ENCODE peak calls at places on chromosomes 11 and 22, in seven cellular contexts. One of them, this sample, is unnamed.

GRCh38 chr22:23700706-23701105 is 9.9 kb downstream of the RGL4 start:
- DNase-seq in cerebellum: no peak
- DNase-seq in CD4-positive, CD25-positive, alpha-beta regulatory T cell: no peak
- DNase-seq in stimulated activated CD4-positive, alpha-beta T cell treated with anti-CD3 and anti-CD28 coated beads, Interleukin-2, amount 100 ng/mL, for 48 hours: no peak
- DNase-seq in PC-3: no peak
- DNase-seq in HuH-7: no peak
- DNase-seq in RPMI8226: no peak
- DNase-seq in this sample: no peak

GRCh38 chr11:124801014-124801413 is 808 bp upstream of the MSANTD2 start:
- DNase-seq in cerebellum: no peak
- DNase-seq in CD4-positive, CD25-positive, alpha-beta regulatory T cell: no peak
- DNase-seq in stimulated activated CD4-positive, alpha-beta T cell treated with anti-CD3 and anti-CD28 coated beads, Interleukin-2, amount 100 ng/mL, for 48 hours: no peak
- DNase-seq in PC-3: peak
- DNase-seq in HuH-7: no peak
- DNase-seq in RPMI8226: no peak
- DNase-seq in this sample: peak

GRCh38 chr11:115316682-115317081 is 187.5 kb downstream of the CADM1 start:
- DNase-seq in cerebellum: no peak
- DNase-seq in CD4-positive, CD25-positive, alpha-beta regulatory T cell: no peak
- DNase-seq in stimulated activated CD4-positive, alpha-beta T cell treated with anti-CD3 and anti-CD28 coated beads, Interleukin-2, amount 100 ng/mL, for 48 hours: no peak
- DNase-seq in PC-3: no peak
- DNase-seq in HuH-7: no peak
- DNase-seq in RPMI8226: no peak
- DNase-seq in this sample: no peak

GRCh38 chr11:86816251-86816726 is 15.9 kb downstream of the PRSS23 start:
- DNase-seq in cerebellum: no peak
- DNase-seq in CD4-positive, CD25-positive, alpha-beta regulatory T cell: no peak
- DNase-seq in stimulated activated CD4-positive, alpha-beta T cell treated with anti-CD3 and anti-CD28 coated beads, Interleukin-2, amount 100 ng/mL, for 48 hours: no peak
- DNase-seq in PC-3: peak
- DNase-seq in HuH-7: no peak
- DNase-seq in RPMI8226: no peak
- DNase-seq in this sample: peak

GRCh38 chr11:113862430-113862829 is 12.9 kb downstream of the USP28 start:
- DNase-seq in cerebellum: no peak
- DNase-seq in CD4-positive, CD25-positive, alpha-beta regulatory T cell: peak
- DNase-seq in stimulated activated CD4-positive, alpha-beta T cell treated with anti-CD3 and anti-CD28 coated beads, Interleukin-2, amount 100 ng/mL, for 48 hours: no peak
- DNase-seq in PC-3: peak
- DNase-seq in HuH-7: no peak
- DNase-seq in RPMI8226: no peak
- DNase-seq in this sample: peak

GRCh38 chr11:126764221-126764620 is 236.3 kb downstream of the KIRREL3 start:
- DNase-seq in cerebellum: no peak
- DNase-seq in CD4-positive, CD25-positive, alpha-beta regulatory T cell: no peak
- DNase-seq in stimulated activated CD4-positive, alpha-beta T cell treated with anti-CD3 and anti-CD28 coated beads, Interleukin-2, amount 100 ng/mL, for 48 hours: no peak
- DNase-seq in PC-3: no peak
- DNase-seq in HuH-7: no peak
- DNase-seq in RPMI8226: no peak
- DNase-seq in this sample: peak

GRCh38 chr22:36285017-36285416 is 32.1 kb downstream of the APOL1 start:
- DNase-seq in cerebellum: no peak
- DNase-seq in CD4-positive, CD25-positive, alpha-beta regulatory T cell: no peak
- DNase-seq in stimulated activated CD4-positive, alpha-beta T cell treated with anti-CD3 and anti-CD28 coated beads, Interleukin-2, amount 100 ng/mL, for 48 hours: no peak
- DNase-seq in PC-3: no peak
- DNase-seq in HuH-7: no peak
- DNase-seq in RPMI8226: no peak
- DNase-seq in this sample: no peak

GRCh38 chr11:7604331-7604973 is 68.8 kb downstream of the CYB5R2 start:
- DNase-seq in cerebellum: no peak
- DNase-seq in CD4-positive, CD25-positive, alpha-beta regulatory T cell: no peak
- DNase-seq in stimulated activated CD4-positive, alpha-beta T cell treated with anti-CD3 and anti-CD28 coated beads, Interleukin-2, amount 100 ng/mL, for 48 hours: no peak
- DNase-seq in PC-3: no peak
- DNase-seq in HuH-7: no peak
- DNase-seq in RPMI8226: no peak
- DNase-seq in this sample: no peak

GRCh38 chr11:68946416-68947090 is 34.2 kb downstream of the MRGPRD start:
- DNase-seq in cerebellum: no peak
- DNase-seq in CD4-positive, CD25-positive, alpha-beta regulatory T cell: no peak
- DNase-seq in stimulated activated CD4-positive, alpha-beta T cell treated with anti-CD3 and anti-CD28 coated beads, Interleukin-2, amount 100 ng/mL, for 48 hours: no peak
- DNase-seq in PC-3: peak
- DNase-seq in HuH-7: no peak
- DNase-seq in RPMI8226: no peak
- DNase-seq in this sample: peak

GRCh38 chr11:13335319-13335718 is 57.7 kb downstream of the BMAL1 start:
- DNase-seq in cerebellum: peak
- DNase-seq in CD4-positive, CD25-positive, alpha-beta regulatory T cell: peak
- DNase-seq in stimulated activated CD4-positive, alpha-beta T cell treated with anti-CD3 and anti-CD28 coated beads, Interleukin-2, amount 100 ng/mL, for 48 hours: peak
- DNase-seq in PC-3: peak
- DNase-seq in HuH-7: peak
- DNase-seq in RPMI8226: peak
- DNase-seq in this sample: peak

GRCh38 chr11:110467556-110467955 is 37.8 kb downstream of the FDX1 start:
- DNase-seq in cerebellum: no peak
- DNase-seq in CD4-positive, CD25-positive, alpha-beta regulatory T cell: no peak
- DNase-seq in stimulated activated CD4-positive, alpha-beta T cell treated with anti-CD3 and anti-CD28 coated beads, Interleukin-2, amount 100 ng/mL, for 48 hours: no peak
- DNase-seq in PC-3: no peak
- DNase-seq in HuH-7: no peak
- DNase-seq in RPMI8226: no peak
- DNase-seq in this sample: no peak

GRCh38 chr11:1050581-1051355 is 14.2 kb upstream of the MUC6 start:
- DNase-seq in cerebellum: peak
- DNase-seq in CD4-positive, CD25-positive, alpha-beta regulatory T cell: peak
- DNase-seq in stimulated activated CD4-positive, alpha-beta T cell treated with anti-CD3 and anti-CD28 coated beads, Interleukin-2, amount 100 ng/mL, for 48 hours: peak
- DNase-seq in PC-3: peak
- DNase-seq in HuH-7: peak
- DNase-seq in RPMI8226: peak
- DNase-seq in this sample: peak

GRCh38 chr11:116438651-116439479 is 333.9 kb downstream of the BUD13 start:
- DNase-seq in cerebellum: no peak
- DNase-seq in CD4-positive, CD25-positive, alpha-beta regulatory T cell: no peak
- DNase-seq in stimulated activated CD4-positive, alpha-beta T cell treated with anti-CD3 and anti-CD28 coated beads, Interleukin-2, amount 100 ng/mL, for 48 hours: no peak
- DNase-seq in PC-3: no peak
- DNase-seq in HuH-7: no peak
- DNase-seq in RPMI8226: no peak
- DNase-seq in this sample: no peak

GRCh38 chr11:9662273-9662672 is 1.6 kb upstream of the SWAP70 start:
- DNase-seq in cerebellum: no peak
- DNase-seq in CD4-positive, CD25-positive, alpha-beta regulatory T cell: no peak
- DNase-seq in stimulated activated CD4-positive, alpha-beta T cell treated with anti-CD3 and anti-CD28 coated beads, Interleukin-2, amount 100 ng/mL, for 48 hours: no peak
- DNase-seq in PC-3: no peak
- DNase-seq in HuH-7: no peak
- DNase-seq in RPMI8226: peak
- DNase-seq in this sample: no peak

GRCh38 chr11:108223449-108224149 is 732 bp downstream of the ATM start:
- DNase-seq in cerebellum: peak
- DNase-seq in CD4-positive, CD25-positive, alpha-beta regulatory T cell: peak
- DNase-seq in stimulated activated CD4-positive, alpha-beta T cell treated with anti-CD3 and anti-CD28 coated beads, Interleukin-2, amount 100 ng/mL, for 48 hours: no peak
- DNase-seq in PC-3: no peak
- DNase-seq in HuH-7: no peak
- DNase-seq in RPMI8226: peak
- DNase-seq in this sample: peak

This sample was measured in AG10803.